ENCODE peak calls at places on chromosome 20, in nine cellular contexts. D is activated CD4-positive, alpha-beta T cell treated with anti-CD3 and anti-CD28 coated beads, Interleukin-2, amount 50 U/mL, for 24 hours; T is nucleus accumbens; H is CD8-positive, alpha-beta T cell; A is kidney; E is sigmoid colon; L is NCI-H774; X is GM12892; C is HT1080. R is an unnamed sample.

GRCh38 chr20:44071057-44071456 is 115.9 kb downstream of the JPH2 start:
- DNase-seq in D (no peak), T (no peak), H (no peak), A (no peak), E (no peak), L (no peak), X (no peak), C (no peak), R (no peak)

GRCh38 chr20:36277546-36277945 is 28.6 kb upstream of the DLGAP4 start:
- DNase-seq in D (no peak), T (no peak), H (no peak), A (no peak), E (peak; percentile 20), L (no peak), X (no peak), C (no peak), R (no peak)

GRCh38 chr20:11522359-11522758 is 395.3 kb upstream of the BTBD3 start:
- DNase-seq in D (no peak), T (no peak), H (no peak), A (no peak), E (no peak), L (no peak), X (no peak), C (no peak), R (no peak)

GRCh38 chr20:44979090-44979621 is 12.8 kb downstream of the STK4 start:
- DNase-seq in D (no peak), T (no peak), H (peak; percentile 75), A (no peak), E (no peak), L (no peak), X (no peak), C (peak; percentile 26), R (peak; percentile 23)

GRCh38 chr20:9919271-9920014 is 80.6 kb upstream of the PAK5 start:
- DNase-seq in D (no peak), T (no peak), H (no peak), A (no peak), E (no peak), L (no peak), X (peak; percentile 11), C (no peak), R (no peak)

GRCh38 chr20:24492031-24492607 is 22.7 kb downstream of the SYNDIG1 start:
- DNase-seq in D (no peak), T (no peak), H (no peak), A (no peak), E (peak; percentile 61), L (no peak), X (no peak), C (no peak), R (no peak)

GRCh38 chr20:58466309-58466708 is 48.9 kb downstream of the APCDD1L start:
- DNase-seq in D (no peak), T (no peak), H (no peak), A (no peak), E (no peak), L (no peak), X (no peak), C (no peak), R (no peak)

GRCh38 chr20:59718681-59719080 is 114.3 kb downstream of the PHACTR3 start:
- DNase-seq in D (no peak), T (no peak), H (no peak), A (no peak), E (no peak), L (no peak), X (no peak), C (no peak), R (no peak)

GRCh38 chr20:48329676-48330644 is 497.8 kb downstream of the PREX1 start:
- DNase-seq in D (no peak), T (no peak), H (no peak), A (no peak), E (no peak), L (no peak), X (no peak), C (no peak), R (peak; percentile 4)

GRCh38 chr20:32285621-32286334 is 8.3 kb downstream of the KIF3B start:
- DNase-seq in D (no peak), T (no peak), H (peak; percentile 25), A (no peak), E (no peak), L (no peak), X (no peak), C (no peak), R (no peak)

GRCh38 chr20:62596486-62596885 is 45.8 kb upstream of the SLCO4A1 start:
- DNase-seq in D (no peak), T (no peak), H (no peak), A (peak; percentile 77), E (no peak), L (no peak), X (no peak), C (no peak), R (no peak)

GRCh38 chr20:38970302-38970701 is 8.2 kb downstream of the DHX35 start:
- DNase-seq in D (no peak), T (no peak), H (no peak), A (no peak), E (no peak), L (no peak), X (no peak), C (peak; percentile 65), R (peak; percentile 95)

GRCh38 chr20:2599265-2600060 is 53.0 kb upstream of the NOP56 start:
- DNase-seq in D (no peak), T (no peak), H (no peak), A (no peak), E (no peak), L (no peak), X (no peak), C (peak; percentile 16), R (no peak)

GRCh38 chr20:39691151-39691862 is 729.2 kb downstream of the DHX35 start:
- DNase-seq in D (no peak), T (no peak), H (no peak), A (no peak), E (no peak), L (no peak), X (no peak), C (no peak), R (no peak)

GRCh38 chr20:4195499-4195898 is 180.1 kb upstream of the RNF24 start:
- DNase-seq in D (no peak), T (no peak), H (no peak), A (no peak), E (no peak), L (no peak), X (no peak), C (peak; percentile 26), R (peak; percentile 43)

GRCh38 chr20:9043364-9043763 is 25.5 kb upstream of the PLCB4 start:
- DNase-seq in D (no peak), T (no peak), H (no peak), A (no peak), E (no peak), L (no peak), X (no peak), C (no peak), R (no peak)

GRCh38 chr20:47380481-47380880 is 24.0 kb upstream of the ZMYND8 start:
- DNase-seq in D (no peak), T (no peak), H (no peak), A (no peak), E (no peak), L (no peak), X (no peak), C (no peak), R (peak; percentile 21)

GRCh38 chr20:3239867-3240775 is 1.1 kb upstream of the SLC4A11 start:
- DNase-seq in D (no peak), T (no peak), H (no peak), A (no peak), E (no peak), L (no peak), X (no peak), C (no peak), R (no peak)

GRCh38 chr20:9262653-9263194 is 193.8 kb downstream of the PLCB4 start:
- DNase-seq in D (no peak), T (no peak), H (no peak), A (no peak), E (no peak), L (no peak), X (no peak), C (no peak), R (no peak)

GRCh38 chr20:11168026-11168425 is 494.2 kb upstream of the JAG1 start:
- DNase-seq in D (no peak), T (no peak), H (no peak), A (no peak), E (no peak), L (no peak), X (no peak), C (peak; percentile 59), R (no peak)

GRCh38 chr20:53873249-53873642 is 197.1 kb downstream of the BCAS1 start:
- DNase-seq in D (no peak), T (no peak), H (peak; percentile 18), A (no peak), E (no peak), L (no peak), X (no peak), C (no peak), R (no peak)

GRCh38 chr20:54456972-54457371 is 18.4 kb upstream of the DOK5 start:
- DNase-seq in D (no peak), T (no peak), H (no peak), A (no peak), E (no peak), L (no peak), X (no peak), C (peak; percentile 2), R (no peak)

GRCh38 chr20:57743450-57744095 is 33.8 kb upstream of the PMEPA1 start:
- DNase-seq in D (no peak), T (no peak), H (no peak), A (peak; percentile 15), E (peak; percentile 41), L (no peak), X (no peak), C (no peak), R (no peak)

GRCh38 chr20:62899633-62900051 is 26.7 kb downstream of the DIDO1 start:
- DNase-seq in D (no peak), T (no peak), H (no peak), A (no peak), E (no peak), L (no peak), X (no peak), C (no peak), R (no peak)

GRCh38 chr20:48489046-48489463 is 338.7 kb downstream of the PREX1 start:
- DNase-seq in D (no peak), T (no peak), H (no peak), A (no peak), E (no peak), L (no peak), X (no peak), C (no peak), R (no peak)

GRCh38 chr20:57162253-57162652 is 104.2 kb downstream of the BMP7 start:
- DNase-seq in D (no peak), T (no peak), H (no peak), A (no peak), E (peak; percentile 48), L (no peak), X (no peak), C (no peak), R (no peak)

GRCh38 chr20:5888051-5888450 is 62.3 kb downstream of the TRMT6 start:
- DNase-seq in D (no peak), T (no peak), H (no peak), A (no peak), E (no peak), L (no peak), X (no peak), C (peak; percentile 74), R (no peak)

GRCh38 chr20:32236048-32236533 is 28.4 kb downstream of the POFUT1 start:
- DNase-seq in D (no peak), T (no peak), H (no peak), A (no peak), E (no peak), L (no peak), X (no peak), C (no peak), R (no peak)

GRCh38 chr20:49614338-49615050 is 46.6 kb upstream of the PTGIS start:
- DNase-seq in D (no peak), T (no peak), H (no peak), A (no peak), E (no peak), L (no peak), X (no peak), C (no peak), R (no peak)

GRCh38 chr20:15155848-15156401 is 818.5 kb upstream of the FLRT3 start:
- DNase-seq in D (no peak), T (no peak), H (no peak), A (no peak), E (no peak), L (no peak), X (no peak), C (peak; percentile 54), R (no peak)

GRCh38 chr20:34108616-34109174 is 3.3 kb downstream of the EIF2S2 start:
- DNase-seq in D (no peak), T (no peak), H (no peak), A (no peak), E (no peak), L (no peak), X (no peak), C (no peak), R (no peak)